ENCODE peak calls at places on chromosomes 5 and 9, in five cellular contexts. One of them, this sample, is unnamed.

GRCh38 chr5:113250341-113250953 is 184.3 kb downstream of the TSSK1B start:
- DNase-seq in T-cell: no peak
- DNase-seq in naive B cell: no peak
- DNase-seq in CD4-positive, alpha-beta memory T cell: no peak
- DNase-seq in foreskin keratinocyte: no peak
- DNase-seq in this sample: peak; percentile 79

GRCh38 chr9:133707065-133707760 is 30.9 kb downstream of the SARDH start:
- DNase-seq in T-cell: no peak
- DNase-seq in naive B cell: no peak
- DNase-seq in CD4-positive, alpha-beta memory T cell: no peak
- DNase-seq in foreskin keratinocyte: no peak
- DNase-seq in this sample: peak; percentile 33

GRCh38 chr5:163193886-163194285 is 243.5 kb upstream of the CCNG1 start:
- DNase-seq in T-cell: no peak
- DNase-seq in naive B cell: no peak
- DNase-seq in CD4-positive, alpha-beta memory T cell: no peak
- DNase-seq in foreskin keratinocyte: no peak
- DNase-seq in this sample: no peak

GRCh38 chr5:175836741-175837729 is 34.3 kb upstream of the CPLX2 start:
- DNase-seq in T-cell: no peak
- DNase-seq in naive B cell: no peak
- DNase-seq in CD4-positive, alpha-beta memory T cell: no peak
- DNase-seq in foreskin keratinocyte: no peak
- DNase-seq in this sample: no peak

GRCh38 chr5:78235289-78235688 is 59.2 kb downstream of the AP3B1 start:
- DNase-seq in T-cell: no peak
- DNase-seq in naive B cell: no peak
- DNase-seq in CD4-positive, alpha-beta memory T cell: no peak
- DNase-seq in foreskin keratinocyte: no peak
- DNase-seq in this sample: peak; percentile 41

GRCh38 chr5:38582662-38583061 is 26.2 kb upstream of the LIFR start:
- DNase-seq in T-cell: no peak
- DNase-seq in naive B cell: no peak
- DNase-seq in CD4-positive, alpha-beta memory T cell: no peak
- DNase-seq in foreskin keratinocyte: no peak
- DNase-seq in this sample: no peak

GRCh38 chr5:181120311-181120710 is 10.7 kb downstream of the OR2V1 start:
- DNase-seq in T-cell: no peak
- DNase-seq in naive B cell: no peak
- DNase-seq in CD4-positive, alpha-beta memory T cell: no peak
- DNase-seq in foreskin keratinocyte: peak; percentile 65
- DNase-seq in this sample: peak; percentile 43

GRCh38 chr9:33467526-33467925 is 6.2 kb downstream of the NOL6 start:
- DNase-seq in T-cell: no peak
- DNase-seq in naive B cell: no peak
- DNase-seq in CD4-positive, alpha-beta memory T cell: no peak
- DNase-seq in foreskin keratinocyte: no peak
- DNase-seq in this sample: no peak

GRCh38 chr5:132799392-132799791 is 13.7 kb upstream of the SOWAHA start:
- DNase-seq in T-cell: no peak
- DNase-seq in naive B cell: no peak
- DNase-seq in CD4-positive, alpha-beta memory T cell: no peak
- DNase-seq in foreskin keratinocyte: peak; percentile 92
- DNase-seq in this sample: no peak

GRCh38 chr5:150114102-150114641 is 27.8 kb upstream of the CSF1R start:
- DNase-seq in T-cell: no peak
- DNase-seq in naive B cell: no peak
- DNase-seq in CD4-positive, alpha-beta memory T cell: no peak
- DNase-seq in foreskin keratinocyte: no peak
- DNase-seq in this sample: no peak

GRCh38 chr5:41736641-41737040 is 133.6 kb downstream of the OXCT1 start:
- DNase-seq in T-cell: no peak
- DNase-seq in naive B cell: no peak
- DNase-seq in CD4-positive, alpha-beta memory T cell: no peak
- DNase-seq in foreskin keratinocyte: no peak
- DNase-seq in this sample: peak; percentile 57

GRCh38 chr5:73027361-73027760 is 71.5 kb downstream of the FCHO2 start:
- DNase-seq in T-cell: no peak
- DNase-seq in naive B cell: no peak
- DNase-seq in CD4-positive, alpha-beta memory T cell: no peak
- DNase-seq in foreskin keratinocyte: no peak
- DNase-seq in this sample: no peak

GRCh38 chr5:40260351-40260750 is 419.4 kb upstream of the PTGER4 start:
- DNase-seq in T-cell: no peak
- DNase-seq in naive B cell: no peak
- DNase-seq in CD4-positive, alpha-beta memory T cell: no peak
- DNase-seq in foreskin keratinocyte: no peak
- DNase-seq in this sample: no peak

GRCh38 chr5:131538177-131538593 is 96.8 kb downstream of the RAPGEF6 start:
- DNase-seq in T-cell: no peak
- DNase-seq in naive B cell: no peak
- DNase-seq in CD4-positive, alpha-beta memory T cell: no peak
- DNase-seq in foreskin keratinocyte: peak; percentile 81
- DNase-seq in this sample: peak; percentile 63